ENCODE peak calls at places on chromosomes 3 and 15, in ten cellular contexts. L is G401; C is OCI-M1; R is mesothelial cell of epicardium; H is activated CD4-positive, alpha-beta T cell treated with anti-CD3 and anti-CD28 coated beads, Interleukin-2, amount 50 U/mL, for 1 hour; X is stimulated activated naive CD4-positive, alpha-beta T cell; G is fibroblast of the conjunctiva; S is C1 segment of cervical spinal cord; A is omental fat pad; V is retinal pigment epithelial cell. Q is an unnamed sample.

GRCh38 chr15:97978408-97979130 is 18.1 kb downstream of the ARRDC4 start:
- DNase-seq in L (no peak), C (peak), R (no peak), H (no peak), X (no peak), G (no peak), S (no peak), A (no peak), V (no peak), Q (no peak)

GRCh38 chr3:178131801-178132200 is 404.4 kb upstream of the KCNMB2 start:
- DNase-seq in L (no peak), C (peak), R (no peak), H (no peak), X (no peak), G (no peak), S (no peak), A (no peak), V (no peak), Q (no peak)

GRCh38 chr3:177471733-177472480 is 274.6 kb upstream of the TBL1XR1 start:
- DNase-seq in L (no peak), C (no peak), R (no peak), H (no peak), X (no peak), G (no peak), S (no peak), A (no peak), V (no peak), Q (no peak)

GRCh38 chr3:71208273-71209095 is 375.0 kb downstream of the FOXP1 start:
- DNase-seq in L (no peak), C (peak), R (no peak), H (no peak), X (no peak), G (no peak), S (no peak), A (no peak), V (no peak), Q (no peak)

GRCh38 chr3:157111578-157111977 is 48.4 kb downstream of the CCNL1 start:
- DNase-seq in L (no peak), C (peak), R (no peak), H (no peak), X (no peak), G (no peak), S (no peak), A (no peak), V (no peak), Q (no peak)

GRCh38 chr3:37999836-38000235 is 9.2 kb downstream of the VILL start:
- DNase-seq in L (no peak), C (no peak), R (no peak), H (no peak), X (no peak), G (no peak), S (no peak), A (no peak), V (no peak), Q (no peak)

GRCh38 chr3:169971522-169971921 is 4.9 kb downstream of the SEC62 start:
- DNase-seq in L (no peak), C (no peak), R (no peak), H (no peak), X (no peak), G (no peak), S (no peak), A (no peak), V (no peak), Q (no peak)

GRCh38 chr3:168024537-168024941 is 71.2 kb downstream of the GOLIM4 start:
- DNase-seq in L (no peak), C (no peak), R (no peak), H (no peak), X (no peak), G (peak), S (no peak), A (no peak), V (no peak), Q (no peak)

GRCh38 chr3:50474717-50475116 is 28.7 kb downstream of the CACNA2D2 start:
- DNase-seq in L (no peak), C (no peak), R (no peak), H (no peak), X (no peak), G (no peak), S (no peak), A (no peak), V (no peak), Q (no peak)

GRCh38 chr3:15927969-15928368 is 130.2 kb upstream of the ANKRD28 start:
- DNase-seq in L (no peak), C (no peak), R (no peak), H (no peak), X (no peak), G (no peak), S (no peak), A (no peak), V (no peak), Q (no peak)

GRCh38 chr3:66809579-66809958 is 188.5 kb upstream of the KBTBD8 start:
- DNase-seq in L (no peak), C (no peak), R (no peak), H (no peak), X (no peak), G (no peak), S (no peak), A (no peak), V (no peak), Q (no peak)

GRCh38 chr3:142269777-142270176 is 44.4 kb upstream of the GK5 start:
- DNase-seq in L (no peak), C (no peak), R (no peak), H (no peak), X (no peak), G (no peak), S (no peak), A (no peak), V (no peak), Q (no peak)

GRCh38 chr3:11930084-11930483 is 74.1 kb upstream of the SYN2 start:
- DNase-seq in L (no peak), C (no peak), R (no peak), H (no peak), X (no peak), G (no peak), S (no peak), A (no peak), V (no peak), Q (no peak)

GRCh38 chr3:162984752-162985151 is 1488.1 kb downstream of the OTOL1 start:
- DNase-seq in L (no peak), C (no peak), R (no peak), H (no peak), X (no peak), G (no peak), S (no peak), A (no peak), V (no peak), Q (no peak)

GRCh38 chr3:102207173-102207572 is 227.6 kb upstream of the ZPLD1 start:
- DNase-seq in L (no peak), C (no peak), R (no peak), H (no peak), X (no peak), G (no peak), S (no peak), A (no peak), V (no peak), Q (no peak)

GRCh38 chr3:170368921-170369320 is 11.4 kb downstream of the SKIL start:
- DNase-seq in L (no peak), C (peak), R (no peak), H (no peak), X (no peak), G (no peak), S (no peak), A (no peak), V (no peak), Q (no peak)

GRCh38 chr15:63284379-63284778 is 7.0 kb downstream of the APH1B start:
- DNase-seq in L (no peak), C (no peak), R (no peak), H (no peak), X (no peak), G (no peak), S (no peak), A (no peak), V (no peak), Q (no peak)

GRCh38 chr15:51760805-51761204 is 9.4 kb downstream of the TMOD2 start:
- DNase-seq in L (no peak), C (peak), R (no peak), H (no peak), X (no peak), G (no peak), S (no peak), A (no peak), V (no peak), Q (no peak)

GRCh38 chr15:77634266-77634962 is 1.7 kb upstream of the LINGO1 start:
- DNase-seq in L (peak), C (peak), R (peak), H (peak), X (no peak), G (peak), S (no peak), A (peak), V (no peak), Q (no peak)

GRCh38 chr3:72334681-72335457 is 513.4 kb downstream of the SHQ1 start:
- DNase-seq in L (peak), C (no peak), R (no peak), H (no peak), X (no peak), G (no peak), S (peak), A (no peak), V (no peak), Q (no peak)

GRCh38 chr15:90840157-90840855 is 28.1 kb upstream of the FURIN start:
- DNase-seq in L (no peak), C (no peak), R (no peak), H (no peak), X (no peak), G (no peak), S (no peak), A (no peak), V (no peak), Q (no peak)

GRCh38 chr15:43225201-43225949 is 4.6 kb upstream of the EPB42 start:
- DNase-seq in L (peak), C (peak), R (no peak), H (peak), X (peak), G (peak), S (no peak), A (no peak), V (no peak), Q (no peak)

GRCh38 chr3:138923531-138923994 is 23.4 kb downstream of the FOXL2 start:
- DNase-seq in L (peak), C (peak), R (peak), H (peak), X (peak), G (peak), S (peak), A (peak), V (peak), Q (no peak)

GRCh38 chr3:170309044-170309443 is 48.5 kb upstream of the SKIL start:
- DNase-seq in L (no peak), C (no peak), R (no peak), H (no peak), X (no peak), G (no peak), S (no peak), A (no peak), V (no peak), Q (no peak)

GRCh38 chr3:185936814-185937688 is 763 bp downstream of the TRA2B start:
- DNase-seq in L (peak), C (peak), R (peak), H (peak), X (peak), G (peak), S (peak), A (peak), V (peak), Q (no peak)

GRCh38 chr3:16741103-16741758 is 136.0 kb upstream of the DAZL start:
- DNase-seq in L (no peak), C (no peak), R (no peak), H (no peak), X (no peak), G (peak), S (no peak), A (no peak), V (no peak), Q (no peak)

GRCh38 chr3:56917740-56918568 is 116.2 kb upstream of the ARHGEF3 start:
- DNase-seq in L (no peak), C (no peak), R (no peak), H (no peak), X (no peak), G (no peak), S (no peak), A (no peak), V (no peak), Q (no peak)

GRCh38 chr3:51773529-51773928 is 5.5 kb downstream of the IQCF6 start:
- DNase-seq in L (no peak), C (no peak), R (no peak), H (no peak), X (no peak), G (no peak), S (no peak), A (no peak), V (no peak), Q (no peak)

GRCh38 chr3:109927161-109927560 is 589.8 kb upstream of the DPPA4 start:
- DNase-seq in L (no peak), C (peak), R (no peak), H (no peak), X (no peak), G (peak), S (no peak), A (no peak), V (peak), Q (peak)

GRCh38 chr3:55688154-55688553 is 201.0 kb upstream of the WNT5A start:
- DNase-seq in L (no peak), C (no peak), R (no peak), H (no peak), X (no peak), G (no peak), S (no peak), A (no peak), V (no peak), Q (no peak)